ENCODE peak calls at places on chromosome 3, in eight cellular contexts. D is BE2C; K is cardiac muscle cell; A is NCI-H1092 treated with DMSO at 0.1 percent for 48 hours; T is WTC11; Y is activated CD4-positive, alpha-beta T cell treated with anti-CD3 and anti-CD28 coated beads, Interleukin-2, amount 50 U/mL, for 4 hours; H is body of pancreas; O is bronchial epithelial cell. E is an unnamed sample.

GRCh38 chr3:50250514-50250913 is 14.5 kb downstream of the GNAI2 start:
- DNase-seq in D (no peak), K (no peak), A (no peak), T (no peak), Y (no peak), H (no peak), O (no peak), E (no peak)

GRCh38 chr3:194139085-194139976 is 3.4 kb downstream of the HES1 start:
- DNase-seq in D (peak; percentile 77), K (peak; percentile 46), A (no peak), T (peak; percentile 43), Y (no peak), H (peak; percentile 27), O (peak; percentile 96), E (peak; percentile 70)

GRCh38 chr3:152968388-152969024 is 133.6 kb downstream of the P2RY1 start:
- DNase-seq in D (no peak), K (no peak), A (no peak), T (no peak), Y (no peak), H (no peak), O (peak; percentile 76), E (no peak)

GRCh38 chr3:25621087-25621486 is 43.6 kb downstream of the TOP2B start:
- DNase-seq in D (no peak), K (no peak), A (no peak), T (no peak), Y (no peak), H (no peak), O (peak; percentile 73), E (no peak)

GRCh38 chr3:11305509-11305908 is 33.3 kb downstream of the ATG7 start:
- DNase-seq in D (no peak), K (no peak), A (no peak), T (no peak), Y (no peak), H (no peak), O (peak; percentile 52), E (no peak)

GRCh38 chr3:7876741-7877297 is 624.8 kb upstream of the LMCD1 start:
- DNase-seq in D (no peak), K (no peak), A (no peak), T (no peak), Y (peak; percentile 40), H (no peak), O (peak; percentile 77), E (no peak)

GRCh38 chr3:17741621-17742091 is 775 bp downstream of the TBC1D5 start:
- DNase-seq in D (no peak), K (no peak), A (peak; percentile 66), T (no peak), Y (no peak), H (no peak), O (peak; percentile 43), E (no peak)

GRCh38 chr3:42680806-42681205 is 4.5 kb upstream of the KLHL40 start:
- DNase-seq in D (no peak), K (no peak), A (no peak), T (no peak), Y (no peak), H (no peak), O (no peak), E (no peak)

GRCh38 chr3:113287111-113287817 is 75.9 kb downstream of the BOC start:
- DNase-seq in D (no peak), K (no peak), A (no peak), T (no peak), Y (no peak), H (no peak), O (peak; percentile 81), E (peak; percentile 26)

GRCh38 chr3:11774296-11774877 is 72.3 kb downstream of the TAMM41 start:
- DNase-seq in D (peak; percentile 50), K (peak; percentile 48), A (peak; percentile 21), T (peak; percentile 68), Y (no peak), H (peak; percentile 71), O (peak; percentile 70), E (peak; percentile 83)

GRCh38 chr3:46396129-46396528 is 10.7 kb downstream of the CCR5AS start:
- DNase-seq in D (no peak), K (no peak), A (no peak), T (no peak), Y (no peak), H (no peak), O (no peak), E (no peak)

GRCh38 chr3:58994746-58995330 is 55.0 kb downstream of the CFAP20DC start:
- DNase-seq in D (peak; percentile 48), K (peak; percentile 61), A (peak; percentile 60), T (peak; percentile 30), Y (no peak), H (peak; percentile 50), O (peak; percentile 76), E (peak; percentile 78)

GRCh38 chr3:55481067-55481917 is 5.8 kb downstream of the WNT5A start:
- DNase-seq in D (no peak), K (peak; percentile 28), A (no peak), T (peak; percentile 34), Y (no peak), H (peak; percentile 57), O (no peak), E (peak; percentile 77)

GRCh38 chr3:13229291-13229949 is 156.2 kb upstream of the IQSEC1 start:
- DNase-seq in D (peak; percentile 20), K (no peak), A (no peak), T (peak; percentile 65), Y (no peak), H (no peak), O (peak; percentile 84), E (peak; percentile 65)

GRCh38 chr3:41352526-41352925 is 153.2 kb downstream of the CTNNB1 start:
- DNase-seq in D (no peak), K (no peak), A (no peak), T (no peak), Y (no peak), H (no peak), O (no peak), E (no peak)

GRCh38 chr3:179194931-179195330 is 46.8 kb downstream of the PIK3CA start:
- DNase-seq in D (no peak), K (peak; percentile 65), A (no peak), T (peak; percentile 17), Y (no peak), H (peak; percentile 16), O (no peak), E (no peak)

E was measured in NCI-H82.